ENCODE peak calls at places on chromosomes 4 and X, in four cellular contexts. N is uterus; G is naive thymus-derived CD4-positive, alpha-beta T cell; M is psoas muscle. X is an unnamed sample.

GRCh38 chr4:46505131-46505530 is 115.2 kb upstream of the GABRA2 start:
- DNase-seq in N (no peak), M (no peak), G (no peak), X (no peak)

GRCh38 chr4:37528161-37528560 is 158.0 kb downstream of the RELL1 start:
- DNase-seq in N (no peak), G (no peak), M (no peak), X (peak)

GRCh38 chr4:167088115-167088514 is 146.2 kb downstream of the SPOCK3 start:
- DNase-seq in G (no peak), M (no peak), N (no peak), X (no peak)

GRCh38 chrX:134694333-134694925 is 36.2 kb upstream of the PLAC1 start:
- DNase-seq in N (no peak), M (no peak), G (no peak), X (peak)

GRCh38 chr4:98110929-98111328 is 32.3 kb downstream of the STPG2 start:
- DNase-seq in N (no peak), G (no peak), M (no peak), X (no peak)

GRCh38 chrX:131577433-131577832 is 33.6 kb downstream of the OR13H1 start:
- DNase-seq in M (no peak), G (no peak), N (no peak), X (no peak)

GRCh38 chr4:95560791-95561190 is 12.0 kb upstream of the UNC5C start:
- DNase-seq in M (no peak), G (no peak), N (no peak), X (no peak)

GRCh38 chrX:31038585-31039326 is 33.1 kb downstream of the FTHL17 start:
- DNase-seq in M (no peak), N (peak), G (no peak), X (peak)

GRCh38 chr4:3320361-3321023 is 27.7 kb downstream of the RGS12 start:
- DNase-seq in M (peak), N (peak), G (no peak), X (no peak)

GRCh38 chrX:21126661-21127060 is 247.6 kb upstream of the CNKSR2 start:
- DNase-seq in M (no peak), N (no peak), G (no peak), X (no peak)

GRCh38 chr4:182204042-182204441 is 39.2 kb upstream of the TENM3 start:
- DNase-seq in G (no peak), N (no peak), M (no peak), X (no peak)

DNA sequence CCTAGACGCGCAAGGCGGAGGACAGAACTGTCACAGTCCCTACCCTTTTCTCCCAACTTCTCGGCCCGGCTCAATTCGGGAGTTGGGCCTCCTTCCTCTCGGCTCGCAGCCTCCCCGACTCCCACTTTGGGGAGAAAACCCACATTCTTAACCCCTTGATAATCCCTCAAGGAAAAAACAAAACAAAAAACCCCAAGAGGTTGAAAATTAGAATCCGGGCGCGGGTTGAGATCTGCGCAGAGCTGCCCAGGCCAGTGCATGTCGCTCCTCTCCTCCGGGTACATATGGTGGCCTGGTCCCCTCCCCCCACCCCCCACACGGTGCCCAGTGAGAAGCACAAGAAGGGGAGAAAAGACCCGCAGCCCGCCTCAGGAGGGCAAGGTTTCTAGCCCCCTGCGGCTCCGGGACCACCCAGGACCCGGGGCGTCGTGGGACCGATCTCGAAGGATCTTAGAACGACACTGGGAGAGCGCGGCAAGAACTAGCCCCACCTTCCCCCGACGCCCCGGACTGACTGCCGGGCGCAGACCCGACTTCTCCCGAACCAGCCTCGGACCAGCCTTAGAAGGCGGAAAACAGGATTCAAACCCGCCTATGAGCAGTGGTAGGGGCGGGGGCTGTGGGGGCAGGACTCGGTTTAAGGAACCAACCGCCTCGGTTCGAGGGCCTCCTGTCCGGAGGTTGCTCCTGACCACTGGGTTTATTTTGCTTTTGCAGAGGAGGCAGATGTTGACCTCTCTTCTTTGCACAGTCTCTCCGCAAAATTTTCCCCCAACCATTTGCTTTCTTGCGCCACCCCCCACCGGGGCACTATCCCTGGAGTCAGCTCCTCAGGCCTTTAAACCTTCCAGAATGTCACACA is 2.5 kb upstream of the PDGFRA start:
- DNase-seq in G (no peak), M (peak), N (peak), X (no peak)
- H3K4me3 ChIP-seq in G (peak), M (peak), N (peak), X (peak)

GRCh38 chr4:6563935-6564645 is 10.9 kb upstream of the MAN2B2 start:
- DNase-seq in G (no peak), N (no peak), M (no peak), X (no peak)
- H3K4me3 ChIP-seq in G (no peak), N (no peak), M (peak), X (peak)

GRCh38 chr4:142353149-142353738 is 492.9 kb downstream of the INPP4B start:
- DNase-seq in M (no peak), N (no peak), G (peak), X (peak)

GRCh38 chr4:142352682-142353081 is 493.4 kb downstream of the INPP4B start:
- DNase-seq in N (no peak), G (no peak), M (no peak), X (no peak)

GRCh38 chr4:142354041-142354440 is 492.1 kb downstream of the INPP4B start:
- DNase-seq in G (no peak), M (no peak), N (no peak), X (no peak)

GRCh38 chr4:142350886-142351285 is 495.2 kb downstream of the INPP4B start:
- DNase-seq in M (no peak), G (no peak), N (no peak), X (no peak)

GRCh38 chr4:142351958-142352357 is 494.1 kb downstream of the INPP4B start:
- DNase-seq in M (no peak), N (no peak), G (no peak), X (no peak)
- H3K4me3 ChIP-seq in M (peak), N (no peak), G (no peak), X (no peak)

DNA sequence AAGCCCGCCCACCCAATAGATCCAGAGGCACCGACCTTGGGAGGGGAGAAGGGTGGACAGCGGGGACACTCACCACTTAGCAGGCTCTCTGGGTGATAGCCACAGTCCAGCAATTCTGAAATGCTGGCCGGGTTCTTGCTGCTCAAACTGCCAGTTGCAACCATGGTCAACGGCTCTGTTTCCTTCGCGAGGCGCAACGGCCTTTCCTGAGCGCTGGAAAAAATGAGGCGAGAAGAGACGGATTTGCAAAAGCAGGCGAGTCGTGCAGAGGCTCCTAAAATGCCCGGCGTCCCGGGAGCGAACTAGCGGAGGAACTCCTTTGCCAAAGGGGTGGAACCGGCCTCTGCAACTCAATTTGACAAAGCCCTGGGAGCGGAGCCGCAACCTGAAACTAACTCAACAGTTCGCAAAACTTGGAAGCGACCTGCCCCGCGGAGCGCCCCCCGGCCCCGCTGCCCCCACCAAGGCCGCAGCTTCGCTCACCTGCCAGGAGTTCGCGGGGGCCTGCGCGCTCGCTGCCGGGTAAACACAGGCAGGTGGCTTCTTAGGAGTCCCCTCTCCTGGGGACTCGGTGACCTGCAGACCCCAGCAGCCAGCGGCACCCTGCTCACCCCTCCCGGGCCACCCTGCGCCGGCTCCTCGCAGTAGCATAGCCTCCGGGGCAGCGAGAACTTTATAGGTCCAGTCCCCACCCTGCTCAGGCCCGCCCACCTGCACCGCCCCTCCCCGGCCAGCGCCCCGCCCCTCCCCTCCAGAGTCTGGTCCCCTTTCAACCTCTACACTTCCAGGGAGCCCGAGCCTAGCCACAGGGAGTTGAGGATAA is at the start of gene DDIT4L:
- DNase-seq in M (peak), G (no peak), N (peak), X (peak)
- H3K4me3 ChIP-seq in M (peak), G (peak), N (peak), X (peak)

DNA sequence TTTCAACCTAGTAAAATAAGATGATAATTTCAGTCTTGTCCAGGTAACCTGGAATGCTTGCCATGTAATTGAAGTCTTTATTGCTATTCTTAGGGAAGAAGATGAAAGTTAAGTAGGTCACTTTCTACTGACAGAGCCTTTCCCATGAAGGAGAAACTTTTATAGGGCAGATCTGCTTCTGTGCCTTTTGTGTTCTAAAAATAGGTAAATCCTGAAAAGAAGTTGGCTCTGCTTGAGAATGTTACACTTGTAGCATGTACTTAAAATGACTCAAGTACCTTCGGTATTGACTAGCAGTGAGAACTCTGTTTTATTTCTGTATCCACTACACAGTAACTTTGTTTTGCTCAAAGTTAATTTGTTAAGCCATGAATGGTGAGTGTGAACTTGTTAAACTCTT is 52.8 kb downstream of the SEPTIN11 start:
- DNase-seq in G (no peak), M (no peak), N (no peak), X (peak)
- H3K4me3 ChIP-seq in G (no peak), M (peak), N (no peak), X (no peak)